ENCODE peak calls at places on chromosomes 7 and 10, in five cellular contexts. V, K, O, X and W are unnamed samples.

GRCh38 chr10:58017719-58018367 is 249.9 kb downstream of the IPMK start:
- DNase-seq in V (peak; percentile 5), K (no peak), O (no peak), X (no peak), W (no peak)

GRCh38 chr7:108805808-108806397 is 236.2 kb downstream of the DNAJB9 start:
- DNase-seq in V (peak; percentile 45), K (no peak), O (no peak), X (no peak), W (no peak)

GRCh38 chr7:129127154-129127553 is 17.4 kb upstream of the TSPAN33 start:
- DNase-seq in V (no peak), K (no peak), O (no peak), X (no peak), W (no peak)

GRCh38 chr7:131607291-131608111 is 51.1 kb upstream of the PODXL start:
- DNase-seq in V (no peak), K (no peak), O (no peak), X (no peak), W (no peak)

GRCh38 chr7:101911011-101911799 is 93.8 kb downstream of the CUX1 start:
- DNase-seq in V (peak; percentile 50), K (no peak), O (peak; percentile 79), X (no peak), W (no peak)

GRCh38 chr10:17115683-17116082 is 13.9 kb downstream of the CUBN start:
- DNase-seq in V (peak; percentile 23), K (no peak), O (no peak), X (peak; percentile 64), W (no peak)

GRCh38 chr7:90957883-90958282 is 306.4 kb upstream of the FZD1 start:
- DNase-seq in V (peak; percentile 64), K (no peak), O (no peak), X (no peak), W (no peak)

GRCh38 chr10:61786728-61787127 is 114.8 kb upstream of the ARID5B start:
- DNase-seq in V (peak; percentile 86), K (no peak), O (no peak), X (no peak), W (no peak)

GRCh38 chr10:27745719-27746363 is at the start of gene MKX:
- DNase-seq in V (peak; percentile 65), K (peak; percentile 37), O (peak; percentile 18), X (peak; percentile 54), W (no peak)

GRCh38 chr7:72152171-72153131 is 259.7 kb downstream of the CALN1 start:
- DNase-seq in V (no peak), K (no peak), O (no peak), X (no peak), W (no peak)

GRCh38 chr7:1314021-1314907 is 81.6 kb downstream of the UNCX start:
- DNase-seq in V (no peak), K (no peak), O (no peak), X (no peak), W (no peak)

GRCh38 chr10:111698711-111699110 is 484.9 kb downstream of the GPAM start:
- DNase-seq in V (no peak), K (no peak), O (no peak), X (no peak), W (no peak)

GRCh38 chr10:114876602-114877300 is 55.2 kb downstream of the FHIP2A start:
- DNase-seq in V (peak; percentile 55), K (peak; percentile 9), O (peak; percentile 71), X (peak; percentile 77), W (no peak)

GRCh38 chr10:82982110-82982608 is 1107.2 kb downstream of the NRG3 start:
- DNase-seq in V (peak; percentile 88), K (no peak), O (no peak), X (no peak), W (no peak)

GRCh38 chr10:90363799-90364483 is 493.9 kb downstream of the HTR7 start:
- DNase-seq in V (no peak), K (no peak), O (no peak), X (no peak), W (no peak)

GRCh38 chr7:1977876-1978441 is 254.8 kb downstream of the MAD1L1 start:
- DNase-seq in V (no peak), K (no peak), O (no peak), X (no peak), W (no peak)

GRCh38 chr7:71548746-71549145 is 416.8 kb downstream of the GALNT17 start:
- DNase-seq in V (no peak), K (no peak), O (no peak), X (no peak), W (no peak)

GRCh38 chr7:78770422-78771410 is 682.8 kb downstream of the MAGI2 start:
- DNase-seq in V (peak; percentile 59), K (no peak), O (no peak), X (no peak), W (no peak)

GRCh38 chr7:48964074-48964473 is 39.7 kb downstream of the CDC14C start:
- DNase-seq in V (peak; percentile 5), K (no peak), O (no peak), X (no peak), W (no peak)

GRCh38 chr10:52318822-52319464 is 4.9 kb downstream of the DKK1 start:
- DNase-seq in V (peak; percentile 96), K (no peak), O (no peak), X (no peak), W (no peak)

GRCh38 chr10:91798736-91799579 is 732 bp downstream of the TNKS2 start:
- DNase-seq in V (peak; percentile 58), K (peak; percentile 56), O (no peak), X (peak; percentile 79), W (peak; percentile 44)

GRCh38 chr7:55567495-55568070 is 4.7 kb downstream of the VOPP1 start:
- DNase-seq in V (no peak), K (no peak), O (no peak), X (no peak), W (no peak)

GRCh38 chr10:47403401-47404318 is 19.6 kb upstream of the ZNF488 start:
- DNase-seq in V (peak; percentile 15), K (no peak), O (no peak), X (no peak), W (no peak)

GRCh38 chr7:128219646-128220045 is 21.4 kb upstream of the LEP start:
- DNase-seq in V (no peak), K (no peak), O (no peak), X (no peak), W (no peak)

GRCh38 chr10:6678211-6678803 is 98.2 kb upstream of the PRKCQ start:
- DNase-seq in V (peak; percentile 59), K (peak; percentile 68), O (peak; percentile 33), X (peak; percentile 76), W (peak; percentile 33)

GRCh38 chr10:21825345-21825744 is 178.2 kb downstream of the DNAJC1 start:
- DNase-seq in V (no peak), K (no peak), O (no peak), X (no peak), W (no peak)
- H3K9me3 ChIP-seq in V (no peaks in the 10 kb centered on the region), K (no peaks in the 10 kb centered on the region), O (no peaks in the 10 kb centered on the region), X (no peaks in the 10 kb centered on the region), W (peaks cover 16% of the 10 kb centered on the region)

GRCh38 chr10:133090101-133090500 is 2.4 kb downstream of the ADGRA1 start:
- DNase-seq in V (no peak), K (no peak), O (no peak), X (no peak), W (no peak)

GRCh38 chr10:133088524-133089460 is 1.1 kb downstream of the ADGRA1 start:
- DNase-seq in V (no peak), K (no peak), O (no peak), X (no peak), W (no peak)

GRCh38 chr10:133087679-133088523 is at the start of gene ADGRA1:
- DNase-seq in V (no peak), K (no peak), O (no peak), X (no peak), W (no peak)

GRCh38 chr10:133090654-133091053 is 2.9 kb downstream of the ADGRA1 start:
- DNase-seq in V (no peak), K (no peak), O (no peak), X (no peak), W (no peak)

GRCh38 chr10:133089461-133089800 is 1.7 kb downstream of the ADGRA1 start:
- DNase-seq in V (no peak), K (no peak), O (no peak), X (no peak), W (no peak)
- H3K27me3 ChIP-seq in V (peaks cover 2% of the 10 kb centered on the region), K (no peaks in the 10 kb centered on the region), O (no peaks in the 10 kb centered on the region), X (peaks cover 10% of the 10 kb centered on the region), W (peaks cover 6% of the 10 kb centered on the region)

GRCh38 chr10:81728692-81729091 is 146.3 kb upstream of the NRG3 start:
- DNase-seq in V (no peak), K (no peak), O (no peak), X (no peak), W (no peak)

GRCh38 chr10:81730901-81731300 is 144.1 kb upstream of the NRG3 start:
- DNase-seq in V (no peak), K (no peak), O (no peak), X (no peak), W (no peak)

DNA sequence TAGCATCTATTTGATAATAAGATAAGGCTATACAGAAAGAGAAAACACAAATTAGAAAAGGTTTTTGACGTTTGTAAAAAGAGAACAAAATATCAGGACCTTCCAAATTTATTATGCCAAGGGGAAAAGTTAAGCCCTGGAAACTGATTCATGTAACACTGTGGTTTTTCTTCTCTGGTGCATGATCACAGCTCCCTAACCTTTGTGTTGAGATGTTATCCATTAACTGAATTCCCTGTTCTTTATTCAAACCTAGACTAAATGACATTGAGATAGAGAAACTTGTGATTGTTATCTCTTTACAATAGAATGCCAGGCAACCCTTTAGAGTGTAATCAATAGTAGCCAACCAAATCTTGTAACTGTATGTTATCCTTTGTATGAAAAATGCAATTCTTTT is 141.4 kb upstream of the NRG3 start:
- DNase-seq in V (no peak), K (no peak), O (no peak), X (no peak), W (no peak)
- H3K9me3 ChIP-seq in V (no peaks in the 10 kb centered on the region), K (no peaks in the 10 kb centered on the region), O (no peaks in the 10 kb centered on the region), X (no peaks in the 10 kb centered on the region), W (no peaks in the 10 kb centered on the region)

GRCh38 chr7:42087616-42088015 is 149.4 kb downstream of the GLI3 start:
- DNase-seq in V (no peak), K (no peak), O (no peak), X (no peak), W (no peak)

GRCh38 chr7:42093361-42093905 is 143.6 kb downstream of the GLI3 start:
- DNase-seq in V (no peak), K (no peak), O (no peak), X (no peak), W (no peak)

GRCh38 chr7:42090056-42090455 is 147.0 kb downstream of the GLI3 start:
- DNase-seq in V (no peak), K (no peak), O (no peak), X (no peak), W (no peak)

GRCh38 chr7:42090806-42091205 is 146.2 kb downstream of the GLI3 start:
- DNase-seq in V (no peak), K (no peak), O (no peak), X (no peak), W (no peak)

DNA sequence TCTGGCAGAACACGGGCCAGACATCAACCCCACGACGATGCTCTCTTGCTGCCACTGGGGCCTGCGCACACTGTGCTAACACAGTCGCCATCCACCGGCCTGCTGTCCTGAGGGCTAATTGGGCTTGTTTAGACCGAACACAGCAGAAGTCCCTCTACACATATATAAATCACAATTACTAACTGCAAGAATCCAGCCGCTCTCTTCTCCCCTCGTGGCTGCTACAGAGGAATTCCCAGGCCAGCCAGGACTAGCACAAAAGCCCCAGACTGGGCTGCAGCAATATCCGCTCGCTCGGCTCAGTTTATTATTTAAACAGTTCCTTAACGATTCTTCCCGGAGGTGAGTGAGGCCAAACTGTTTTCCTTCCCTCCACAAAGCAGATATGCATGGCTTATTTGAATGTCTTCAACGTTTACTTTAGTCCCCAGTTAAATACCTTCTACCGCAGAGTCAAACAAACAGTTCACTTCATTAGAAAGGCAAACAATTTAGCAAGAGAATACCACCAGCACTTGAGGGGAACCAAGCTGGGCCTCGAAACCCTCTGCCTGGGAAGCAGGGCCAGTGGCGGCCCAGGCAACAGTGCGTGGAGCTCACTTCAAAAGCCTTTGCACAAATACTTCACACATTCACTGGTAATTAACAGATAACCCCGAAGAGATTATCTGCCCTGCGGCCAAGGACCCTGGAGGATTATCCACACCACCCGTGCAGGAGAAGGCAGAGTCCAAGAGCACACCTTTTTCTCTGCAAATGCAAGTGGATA is 145.4 kb downstream of the GLI3 start:
- DNase-seq in V (peak; percentile 47), K (no peak), O (no peak), X (no peak), W (no peak)
- H3K27me3 ChIP-seq in V (no peaks in the 10 kb centered on the region), K (no peaks in the 10 kb centered on the region), O (no peaks in the 10 kb centered on the region), X (no peaks in the 10 kb centered on the region), W (no peaks in the 10 kb centered on the region)